ENCODE peak calls at places on chromosomes 16 and 17, in eight cellular contexts. One of them, this sample, is unnamed.
A peak's percentile ranks its signal among the peaks of the same experiment; 100 is the strongest.

GRCh38 chr17:3528604-3529511 is 28.8 kb downstream of the TRPV3 start:
- DNase-seq in A549: no peak
- DNase-seq in activated CD4-positive, alpha-beta T cell treated with anti-CD3 and anti-CD28 coated beads for 24 hours: no peak
- DNase-seq in stimulated activated CD4-positive, alpha-beta T cell treated with anti-CD3 and anti-CD28 coated beads, Interleukin-1b, Interleukin-23, amount 100 ng/mL, for 24 hours: no peak
- DNase-seq in NCI-H1694 treated with DMSO at 0.1 percent for 48 hours: no peak
- DNase-seq in CD4-positive, CD25-positive, alpha-beta regulatory T cell: no peak
- DNase-seq in globus pallidus: peak; percentile 55
- DNase-seq in GM12891: no peak
- DNase-seq in this sample: peak; percentile 86

GRCh38 chr17:74631468-74632195 is 8.1 kb upstream of the CD300E start:
- DNase-seq in A549: no peak
- DNase-seq in activated CD4-positive, alpha-beta T cell treated with anti-CD3 and anti-CD28 coated beads for 24 hours: no peak
- DNase-seq in stimulated activated CD4-positive, alpha-beta T cell treated with anti-CD3 and anti-CD28 coated beads, Interleukin-1b, Interleukin-23, amount 100 ng/mL, for 24 hours: no peak
- DNase-seq in NCI-H1694 treated with DMSO at 0.1 percent for 48 hours: peak; percentile 32
- DNase-seq in CD4-positive, CD25-positive, alpha-beta regulatory T cell: no peak
- DNase-seq in globus pallidus: peak; percentile 46
- DNase-seq in GM12891: no peak
- DNase-seq in this sample: peak; percentile 97

GRCh38 chr16:86222965-86223551 is 287.3 kb upstream of the FOXF1 start:
- DNase-seq in A549: no peak
- DNase-seq in activated CD4-positive, alpha-beta T cell treated with anti-CD3 and anti-CD28 coated beads for 24 hours: no peak
- DNase-seq in stimulated activated CD4-positive, alpha-beta T cell treated with anti-CD3 and anti-CD28 coated beads, Interleukin-1b, Interleukin-23, amount 100 ng/mL, for 24 hours: no peak
- DNase-seq in NCI-H1694 treated with DMSO at 0.1 percent for 48 hours: no peak
- DNase-seq in CD4-positive, CD25-positive, alpha-beta regulatory T cell: no peak
- DNase-seq in globus pallidus: no peak
- DNase-seq in GM12891: no peak
- DNase-seq in this sample: no peak

GRCh38 chr17:66944365-66945203 is 19.9 kb upstream of the CACNG4 start:
- DNase-seq in A549: no peak
- DNase-seq in activated CD4-positive, alpha-beta T cell treated with anti-CD3 and anti-CD28 coated beads for 24 hours: no peak
- DNase-seq in stimulated activated CD4-positive, alpha-beta T cell treated with anti-CD3 and anti-CD28 coated beads, Interleukin-1b, Interleukin-23, amount 100 ng/mL, for 24 hours: no peak
- DNase-seq in NCI-H1694 treated with DMSO at 0.1 percent for 48 hours: no peak
- DNase-seq in CD4-positive, CD25-positive, alpha-beta regulatory T cell: no peak
- DNase-seq in globus pallidus: no peak
- DNase-seq in GM12891: no peak
- DNase-seq in this sample: peak; percentile 83

GRCh38 chr17:67244621-67245072 is 349 bp downstream of the HELZ start:
- DNase-seq in A549: no peak
- DNase-seq in activated CD4-positive, alpha-beta T cell treated with anti-CD3 and anti-CD28 coated beads for 24 hours: no peak
- DNase-seq in stimulated activated CD4-positive, alpha-beta T cell treated with anti-CD3 and anti-CD28 coated beads, Interleukin-1b, Interleukin-23, amount 100 ng/mL, for 24 hours: no peak
- DNase-seq in NCI-H1694 treated with DMSO at 0.1 percent for 48 hours: no peak
- DNase-seq in CD4-positive, CD25-positive, alpha-beta regulatory T cell: no peak
- DNase-seq in globus pallidus: no peak
- DNase-seq in GM12891: peak; percentile 39
- DNase-seq in this sample: no peak

GRCh38 chr17:7130626-7131467 is 16.2 kb upstream of the ASGR2 start:
- DNase-seq in A549: no peak
- DNase-seq in activated CD4-positive, alpha-beta T cell treated with anti-CD3 and anti-CD28 coated beads for 24 hours: no peak
- DNase-seq in stimulated activated CD4-positive, alpha-beta T cell treated with anti-CD3 and anti-CD28 coated beads, Interleukin-1b, Interleukin-23, amount 100 ng/mL, for 24 hours: no peak
- DNase-seq in NCI-H1694 treated with DMSO at 0.1 percent for 48 hours: no peak
- DNase-seq in CD4-positive, CD25-positive, alpha-beta regulatory T cell: no peak
- DNase-seq in globus pallidus: no peak
- DNase-seq in GM12891: no peak
- DNase-seq in this sample: peak; percentile 66

GRCh38 chr16:84228321-84228838 is 11.4 kb downstream of the KCNG4 start:
- DNase-seq in A549: peak; percentile 79
- DNase-seq in activated CD4-positive, alpha-beta T cell treated with anti-CD3 and anti-CD28 coated beads for 24 hours: no peak
- DNase-seq in stimulated activated CD4-positive, alpha-beta T cell treated with anti-CD3 and anti-CD28 coated beads, Interleukin-1b, Interleukin-23, amount 100 ng/mL, for 24 hours: no peak
- DNase-seq in NCI-H1694 treated with DMSO at 0.1 percent for 48 hours: no peak
- DNase-seq in CD4-positive, CD25-positive, alpha-beta regulatory T cell: no peak
- DNase-seq in globus pallidus: no peak
- DNase-seq in GM12891: no peak
- DNase-seq in this sample: peak; percentile 97

GRCh38 chr16:3983081-3983520 is 102.6 kb upstream of the CREBBP start:
- DNase-seq in A549: peak; percentile 81
- DNase-seq in activated CD4-positive, alpha-beta T cell treated with anti-CD3 and anti-CD28 coated beads for 24 hours: peak; percentile 16
- DNase-seq in stimulated activated CD4-positive, alpha-beta T cell treated with anti-CD3 and anti-CD28 coated beads, Interleukin-1b, Interleukin-23, amount 100 ng/mL, for 24 hours: peak; percentile 11
- DNase-seq in NCI-H1694 treated with DMSO at 0.1 percent for 48 hours: peak; percentile 31
- DNase-seq in CD4-positive, CD25-positive, alpha-beta regulatory T cell: peak; percentile 13
- DNase-seq in globus pallidus: peak; percentile 25
- DNase-seq in GM12891: peak; percentile 59
- DNase-seq in this sample: peak; percentile 95

GRCh38 chr17:48678141-48678971 is 44.0 kb downstream of the PRAC1 start:
- DNase-seq in A549: peak; percentile 74
- DNase-seq in activated CD4-positive, alpha-beta T cell treated with anti-CD3 and anti-CD28 coated beads for 24 hours: peak; percentile 67
- DNase-seq in stimulated activated CD4-positive, alpha-beta T cell treated with anti-CD3 and anti-CD28 coated beads, Interleukin-1b, Interleukin-23, amount 100 ng/mL, for 24 hours: peak; percentile 52
- DNase-seq in NCI-H1694 treated with DMSO at 0.1 percent for 48 hours: peak; percentile 43
- DNase-seq in CD4-positive, CD25-positive, alpha-beta regulatory T cell: peak; percentile 63
- DNase-seq in globus pallidus: no peak
- DNase-seq in GM12891: peak; percentile 70
- DNase-seq in this sample: peak; percentile 95

GRCh38 chr17:8475227-8475626 is 39.5 kb downstream of the NDEL1 start:
- DNase-seq in A549: no peak
- DNase-seq in activated CD4-positive, alpha-beta T cell treated with anti-CD3 and anti-CD28 coated beads for 24 hours: no peak
- DNase-seq in stimulated activated CD4-positive, alpha-beta T cell treated with anti-CD3 and anti-CD28 coated beads, Interleukin-1b, Interleukin-23, amount 100 ng/mL, for 24 hours: no peak
- DNase-seq in NCI-H1694 treated with DMSO at 0.1 percent for 48 hours: no peak
- DNase-seq in CD4-positive, CD25-positive, alpha-beta regulatory T cell: no peak
- DNase-seq in globus pallidus: no peak
- DNase-seq in GM12891: no peak
- DNase-seq in this sample: peak; percentile 54

GRCh38 chr17:74015316-74015715 is 188.2 kb upstream of the RPL38 start:
- DNase-seq in A549: no peak
- DNase-seq in activated CD4-positive, alpha-beta T cell treated with anti-CD3 and anti-CD28 coated beads for 24 hours: no peak
- DNase-seq in stimulated activated CD4-positive, alpha-beta T cell treated with anti-CD3 and anti-CD28 coated beads, Interleukin-1b, Interleukin-23, amount 100 ng/mL, for 24 hours: no peak
- DNase-seq in NCI-H1694 treated with DMSO at 0.1 percent for 48 hours: no peak
- DNase-seq in CD4-positive, CD25-positive, alpha-beta regulatory T cell: no peak
- DNase-seq in globus pallidus: no peak
- DNase-seq in GM12891: no peak
- DNase-seq in this sample: no peak

GRCh38 chr17:27956601-27957445 is 63.7 kb upstream of the LYRM9 start:
- DNase-seq in A549: no peak
- DNase-seq in activated CD4-positive, alpha-beta T cell treated with anti-CD3 and anti-CD28 coated beads for 24 hours: no peak
- DNase-seq in stimulated activated CD4-positive, alpha-beta T cell treated with anti-CD3 and anti-CD28 coated beads, Interleukin-1b, Interleukin-23, amount 100 ng/mL, for 24 hours: no peak
- DNase-seq in NCI-H1694 treated with DMSO at 0.1 percent for 48 hours: no peak
- DNase-seq in CD4-positive, CD25-positive, alpha-beta regulatory T cell: no peak
- DNase-seq in globus pallidus: no peak
- DNase-seq in GM12891: no peak
- DNase-seq in this sample: peak; percentile 86

This sample was measured in islet precursor cell.